ENCODE peak calls at places on chromosomes 2 and 18, in eight cellular contexts. One of them, this sample, is unnamed.

GRCh38 chr2:6896930-6897759 is 19.6 kb downstream of the RSAD2 start:
- DNase-seq in A549: peak
- DNase-seq in HepG2: peak
- DNase-seq in HCT116: peak
- DNase-seq in H1: no peak
- DNase-seq in GM12878: no peak
- DNase-seq in K562: peak
- DNase-seq in endothelial cell of umbilical vein: peak
- DNase-seq in this sample: peak

GRCh38 chr2:163462993-163463392 is 272.8 kb downstream of the FIGN start:
- DNase-seq in H1: no peak
- DNase-seq in A549: no peak
- DNase-seq in GM12878: no peak
- DNase-seq in HCT116: no peak
- DNase-seq in endothelial cell of umbilical vein: no peak
- DNase-seq in HepG2: no peak
- DNase-seq in K562: no peak
- DNase-seq in this sample: no peak

GRCh38 chr2:71559080-71559827 is 105.9 kb downstream of the DYSF start:
- DNase-seq in endothelial cell of umbilical vein: no peak
- DNase-seq in K562: no peak
- DNase-seq in H1: no peak
- DNase-seq in A549: no peak
- DNase-seq in HCT116: no peak
- DNase-seq in GM12878: no peak
- DNase-seq in HepG2: no peak
- DNase-seq in this sample: no peak

GRCh38 chr2:211248841-211249240 is 692.4 kb downstream of the CPS1 start:
- DNase-seq in HCT116: peak
- DNase-seq in endothelial cell of umbilical vein: no peak
- DNase-seq in HepG2: no peak
- DNase-seq in H1: no peak
- DNase-seq in GM12878: no peak
- DNase-seq in K562: no peak
- DNase-seq in A549: no peak
- DNase-seq in this sample: no peak

GRCh38 chr18:3246636-3247242 is 862 bp upstream of the MYL12A start:
- DNase-seq in endothelial cell of umbilical vein: no peak
- DNase-seq in HepG2: no peak
- DNase-seq in K562: peak
- DNase-seq in GM12878: no peak
- DNase-seq in H1: no peak
- DNase-seq in A549: no peak
- DNase-seq in HCT116: no peak
- DNase-seq in this sample: no peak

GRCh38 chr2:52194342-52194741 is 1162.4 kb upstream of the NRXN1 start:
- DNase-seq in HepG2: no peak
- DNase-seq in A549: no peak
- DNase-seq in endothelial cell of umbilical vein: no peak
- DNase-seq in GM12878: no peak
- DNase-seq in HCT116: no peak
- DNase-seq in K562: no peak
- DNase-seq in H1: no peak
- DNase-seq in this sample: no peak

GRCh38 chr2:100699131-100699530 is 120.8 kb upstream of the NPAS2 start:
- DNase-seq in HepG2: no peak
- DNase-seq in K562: no peak
- DNase-seq in HCT116: no peak
- DNase-seq in GM12878: no peak
- DNase-seq in H1: no peak
- DNase-seq in A549: no peak
- DNase-seq in endothelial cell of umbilical vein: no peak
- DNase-seq in this sample: no peak

GRCh38 chr2:144364988-144365738 is 154.8 kb downstream of the ZEB2 start:
- DNase-seq in endothelial cell of umbilical vein: no peak
- DNase-seq in HepG2: no peak
- DNase-seq in K562: peak
- DNase-seq in HCT116: no peak
- DNase-seq in H1: no peak
- DNase-seq in GM12878: peak
- DNase-seq in A549: no peak
- DNase-seq in this sample: no peak

GRCh38 chr2:231334179-231334930 is 61.2 kb upstream of the B3GNT7 start:
- DNase-seq in HCT116: no peak
- DNase-seq in A549: no peak
- DNase-seq in K562: no peak
- DNase-seq in HepG2: no peak
- DNase-seq in endothelial cell of umbilical vein: no peak
- DNase-seq in GM12878: no peak
- DNase-seq in H1: no peak
- DNase-seq in this sample: peak

GRCh38 chr18:3368193-3368592 is 81.8 kb upstream of the TGIF1 start:
- DNase-seq in H1: no peak
- DNase-seq in GM12878: no peak
- DNase-seq in endothelial cell of umbilical vein: no peak
- DNase-seq in A549: no peak
- DNase-seq in HepG2: no peak
- DNase-seq in K562: no peak
- DNase-seq in HCT116: no peak
- DNase-seq in this sample: no peak

GRCh38 chr2:71856709-71857525 is 290.7 kb downstream of the CYP26B1 start:
- DNase-seq in HepG2: no peak
- DNase-seq in GM12878: no peak
- DNase-seq in HCT116: no peak
- DNase-seq in K562: no peak
- DNase-seq in endothelial cell of umbilical vein: peak
- DNase-seq in A549: peak
- DNase-seq in H1: no peak
- DNase-seq in this sample: peak

GRCh38 chr2:70901235-70902066 is 34.2 kb upstream of the ATP6V1B1 start:
- DNase-seq in endothelial cell of umbilical vein: peak
- DNase-seq in HCT116: no peak
- DNase-seq in H1: no peak
- DNase-seq in A549: peak
- DNase-seq in HepG2: no peak
- DNase-seq in K562: no peak
- DNase-seq in GM12878: no peak
- DNase-seq in this sample: peak

GRCh38 chr2:113167115-113167932 is 6.4 kb upstream of the PSD4 start:
- DNase-seq in HepG2: peak
- DNase-seq in HCT116: no peak
- DNase-seq in A549: no peak
- DNase-seq in endothelial cell of umbilical vein: no peak
- DNase-seq in K562: no peak
- DNase-seq in H1: no peak
- DNase-seq in GM12878: no peak
- DNase-seq in this sample: peak

GRCh38 chr2:6083131-6083530 is 390.9 kb downstream of the SOX11 start:
- DNase-seq in A549: no peak
- DNase-seq in HCT116: no peak
- DNase-seq in K562: no peak
- DNase-seq in HepG2: no peak
- DNase-seq in H1: no peak
- DNase-seq in GM12878: no peak
- DNase-seq in endothelial cell of umbilical vein: no peak
- DNase-seq in this sample: no peak

GRCh38 chr2:125681576-125681975 is 974.4 kb upstream of the GYPC start:
- DNase-seq in K562: no peak
- DNase-seq in H1: no peak
- DNase-seq in endothelial cell of umbilical vein: no peak
- DNase-seq in A549: no peak
- DNase-seq in HCT116: no peak
- DNase-seq in HepG2: no peak
- DNase-seq in GM12878: no peak
- DNase-seq in this sample: no peak

GRCh38 chr2:10367472-10368439 is 65.1 kb downstream of the HPCAL1 start:
- DNase-seq in H1: no peak
- DNase-seq in K562: no peak
- DNase-seq in GM12878: no peak
- DNase-seq in HCT116: no peak
- DNase-seq in endothelial cell of umbilical vein: no peak
- DNase-seq in HepG2: no peak
- DNase-seq in A549: no peak
- DNase-seq in this sample: no peak

GRCh38 chr2:10369269-10370255 is 66.9 kb downstream of the HPCAL1 start:
- DNase-seq in GM12878: no peak
- DNase-seq in H1: no peak
- DNase-seq in HCT116: no peak
- DNase-seq in endothelial cell of umbilical vein: no peak
- DNase-seq in HepG2: peak
- DNase-seq in A549: no peak
- DNase-seq in K562: peak
- DNase-seq in this sample: no peak

GRCh38 chr2:10370390-10370789 is 67.7 kb downstream of the HPCAL1 start:
- DNase-seq in K562: no peak
- DNase-seq in HCT116: no peak
- DNase-seq in endothelial cell of umbilical vein: no peak
- DNase-seq in HepG2: no peak
- DNase-seq in H1: no peak
- DNase-seq in GM12878: no peak
- DNase-seq in A549: no peak
- DNase-seq in this sample: no peak

GRCh38 chr2:10366601-10367270 is 64.0 kb downstream of the HPCAL1 start:
- DNase-seq in A549: no peak
- DNase-seq in HepG2: peak
- DNase-seq in H1: no peak
- DNase-seq in GM12878: no peak
- DNase-seq in HCT116: no peak
- DNase-seq in K562: no peak
- DNase-seq in endothelial cell of umbilical vein: no peak
- DNase-seq in this sample: no peak

GRCh38 chr2:10368491-10369231 is 66.0 kb downstream of the HPCAL1 start:
- DNase-seq in H1: no peak
- DNase-seq in endothelial cell of umbilical vein: no peak
- DNase-seq in A549: no peak
- DNase-seq in HCT116: no peak
- DNase-seq in GM12878: no peak
- DNase-seq in K562: no peak
- DNase-seq in HepG2: peak
- DNase-seq in this sample: no peak
- TF ChIP-seq POLR2A in H1: no peak
- TF ChIP-seq POLR2A in endothelial cell of umbilical vein: no peak
- TF ChIP-seq POLR2A in A549: no peak
- TF ChIP-seq POLR2A in HCT116: no peak
- TF ChIP-seq POLR2A in GM12878: no peak
- TF ChIP-seq POLR2A in K562: no peak
- TF ChIP-seq POLR2A in HepG2: no peak
- TF ChIP-seq POLR2A in this sample: no peak

DNA sequence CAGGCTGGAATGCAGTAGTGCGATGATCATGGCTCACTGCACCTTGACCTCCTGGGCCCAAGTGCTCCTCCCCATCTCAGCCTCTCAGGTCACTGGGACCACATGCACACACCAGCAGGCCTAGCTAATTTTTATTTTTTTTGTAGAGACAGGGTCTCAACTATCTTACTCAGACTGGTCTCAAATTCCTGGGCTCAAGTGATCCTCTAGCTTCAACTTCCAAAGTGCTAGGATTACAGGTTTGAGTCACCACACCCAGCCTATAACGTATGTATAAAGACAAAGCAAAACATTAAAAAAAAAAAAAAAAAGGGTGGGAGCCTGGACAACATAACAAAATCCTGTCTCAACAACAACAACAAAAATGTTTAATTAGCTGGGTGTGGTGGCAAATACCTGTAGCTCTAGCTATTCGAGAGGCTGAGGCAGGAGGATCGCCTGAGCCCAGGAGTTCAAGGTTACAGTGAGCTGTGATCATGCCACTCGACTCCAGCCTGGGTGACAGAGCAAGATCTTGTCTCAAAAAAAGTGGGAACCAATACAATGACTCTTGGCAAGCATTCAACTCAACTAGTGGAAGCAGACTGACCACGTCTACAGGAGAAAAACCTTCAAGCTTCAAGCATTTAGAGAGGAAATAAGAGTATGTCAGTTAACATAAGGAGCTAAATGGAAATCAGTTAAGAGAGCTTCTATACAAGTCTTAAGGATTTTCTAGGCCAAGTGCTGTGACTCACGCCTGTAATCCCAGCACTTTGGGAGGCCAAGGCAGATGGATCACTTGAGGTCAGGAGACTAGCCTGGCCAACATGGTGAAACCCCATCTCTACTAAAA is 2.6 kb downstream of the GTF3C2 start:
- DNase-seq in endothelial cell of umbilical vein: no peak
- DNase-seq in H1: no peak
- DNase-seq in GM12878: no peak
- DNase-seq in K562: peak
- DNase-seq in A549: no peak
- DNase-seq in HCT116: no peak
- DNase-seq in HepG2: peak
- DNase-seq in this sample: no peak
- TF ChIP-seq MAX in endothelial cell of umbilical vein: no peak
- TF ChIP-seq MAX in H1: no peak
- TF ChIP-seq MAX in GM12878: no peak
- TF ChIP-seq MAX in K562: no peak
- TF ChIP-seq MAX in A549: no peak
- TF ChIP-seq MAX in HCT116: no peak
- TF ChIP-seq MAX in HepG2: peak
- TF ChIP-seq MAX in this sample: no peak

GRCh38 chr2:228597032-228597431 is 415.5 kb upstream of the SPHKAP start:
- DNase-seq in K562: no peak
- DNase-seq in endothelial cell of umbilical vein: no peak
- DNase-seq in H1: no peak
- DNase-seq in A549: no peak
- DNase-seq in HCT116: no peak
- DNase-seq in GM12878: no peak
- DNase-seq in HepG2: no peak
- DNase-seq in this sample: no peak

GRCh38 chr2:228599781-228600180 is 418.3 kb upstream of the SPHKAP start:
- DNase-seq in endothelial cell of umbilical vein: no peak
- DNase-seq in K562: no peak
- DNase-seq in H1: no peak
- DNase-seq in GM12878: no peak
- DNase-seq in A549: no peak
- DNase-seq in HCT116: no peak
- DNase-seq in HepG2: no peak
- DNase-seq in this sample: no peak

GRCh38 chr2:228602277-228602676 is 420.8 kb upstream of the SPHKAP start:
- DNase-seq in K562: no peak
- DNase-seq in endothelial cell of umbilical vein: no peak
- DNase-seq in GM12878: no peak
- DNase-seq in A549: no peak
- DNase-seq in H1: no peak
- DNase-seq in HepG2: no peak
- DNase-seq in HCT116: no peak
- DNase-seq in this sample: no peak

GRCh38 chr2:228600265-228600664 is 418.8 kb upstream of the SPHKAP start:
- DNase-seq in HepG2: no peak
- DNase-seq in HCT116: no peak
- DNase-seq in K562: no peak
- DNase-seq in GM12878: no peak
- DNase-seq in H1: no peak
- DNase-seq in endothelial cell of umbilical vein: no peak
- DNase-seq in A549: no peak
- DNase-seq in this sample: no peak

GRCh38 chr2:228599297-228599696 is 417.8 kb upstream of the SPHKAP start:
- DNase-seq in GM12878: no peak
- DNase-seq in HepG2: no peak
- DNase-seq in K562: no peak
- DNase-seq in endothelial cell of umbilical vein: no peak
- DNase-seq in A549: no peak
- DNase-seq in HCT116: no peak
- DNase-seq in H1: no peak
- DNase-seq in this sample: peak
- TF ChIP-seq POLR2A in GM12878: no peak
- TF ChIP-seq POLR2A in HepG2: no peak
- TF ChIP-seq POLR2A in K562: no peak
- TF ChIP-seq POLR2A in endothelial cell of umbilical vein: no peak
- TF ChIP-seq POLR2A in A549: no peak
- TF ChIP-seq POLR2A in HCT116: no peak
- TF ChIP-seq POLR2A in H1: no peak
- TF ChIP-seq POLR2A in this sample: no peak

GRCh38 chr2:61898810-61899209 is 6.7 kb upstream of the COMMD1 start:
- DNase-seq in HepG2: peak
- DNase-seq in endothelial cell of umbilical vein: peak
- DNase-seq in GM12878: no peak
- DNase-seq in K562: peak
- DNase-seq in H1: no peak
- DNase-seq in A549: peak
- DNase-seq in HCT116: no peak
- DNase-seq in this sample: peak
- TF ChIP-seq MAX in HepG2: no peak
- TF ChIP-seq MAX in endothelial cell of umbilical vein: no peak
- TF ChIP-seq MAX in GM12878: no peak
- TF ChIP-seq MAX in K562: no peak
- TF ChIP-seq MAX in H1: no peak
- TF ChIP-seq MAX in A549: no peak
- TF ChIP-seq MAX in HCT116: no peak
- TF ChIP-seq MAX in this sample: no peak

This sample was measured in NB4.